ENCODE peak calls at places on chromosomes 12 and 14, in seven cellular contexts. X is heart left ventricle, K is transverse colon, T is ascending aorta, L is left ventricle myocardium inferior, W is fibroblast of lung, E is psoas muscle. B is an unnamed sample.

GRCh38 chr12:117845271-117845904 is 123.4 kb downstream of the KSR2 start:
- DNase-seq in X (no peak), K (no peak), T (no peak), L (no peak), W (no peak), E (no peak), B (no peak)

GRCh38 chr12:105561981-105562726 is 231.7 kb downstream of the C12orf75 start:
- DNase-seq in X (peak; percentile 41), K (peak; percentile 31), T (peak; percentile 28), L (peak; percentile 30), W (peak; percentile 91), E (peak; percentile 82), B (no peak)

GRCh38 chr12:25702553-25702952 is 149.5 kb upstream of the LMNTD1 start:
- DNase-seq in X (no peak), K (no peak), T (no peak), L (no peak), W (no peak), E (no peak), B (no peak)

GRCh38 chr12:109518820-109519665 is 41.6 kb downstream of the UBE3B start:
- DNase-seq in X (peak; percentile 64), K (peak; percentile 59), T (no peak), L (peak; percentile 59), W (peak; percentile 89), E (peak; percentile 74), B (no peak)

GRCh38 chr12:14238224-14238792 is 127.2 kb upstream of the ATF7IP start:
- DNase-seq in X (no peak), K (no peak), T (no peak), L (no peak), W (no peak), E (no peak), B (no peak)

GRCh38 chr12:124847675-124848074 is 16.0 kb downstream of the SCARB1 start:
- DNase-seq in X (no peak), K (no peak), T (no peak), L (no peak), W (peak; percentile 67), E (no peak), B (no peak)

GRCh38 chr14:59356298-59356697 is 108.9 kb downstream of the GPR135 start:
- DNase-seq in X (no peak), K (no peak), T (no peak), L (no peak), W (no peak), E (no peak), B (no peak)

GRCh38 chr14:93004699-93005082 is 81.7 kb downstream of the CHGA start:
- DNase-seq in X (no peak), K (no peak), T (no peak), L (no peak), W (no peak), E (peak; percentile 44), B (no peak)

GRCh38 chr12:56160160-56160763 is 2.1 kb downstream of the MYL6 start:
- DNase-seq in X (no peak), K (peak; percentile 63), T (no peak), L (no peak), W (peak; percentile 37), E (peak; percentile 49), B (no peak)

GRCh38 chr12:1885605-1886245 is 32.7 kb downstream of the CACNA2D4 start:
- DNase-seq in X (no peak), K (no peak), T (no peak), L (no peak), W (no peak), E (no peak), B (no peak)

GRCh38 chr14:105413542-105413886 is 6.1 kb upstream of the MTA1 start:
- DNase-seq in X (no peak), K (no peak), T (no peak), L (no peak), W (no peak), E (peak; percentile 60), B (no peak)

GRCh38 chr12:109840349-109841073 is 7.3 kb upstream of the TRPV4 start:
- DNase-seq in X (no peak), K (peak; percentile 25), T (no peak), L (no peak), W (no peak), E (no peak), B (no peak)

GRCh38 chr12:127664901-127665300 is 602.1 kb upstream of the TMEM132C start:
- DNase-seq in X (no peak), K (no peak), T (no peak), L (no peak), W (peak; percentile 45), E (no peak), B (no peak)

GRCh38 chr12:10722502-10722904 is 620 bp downstream of the YBX3 start:
- DNase-seq in X (peak; percentile 63), K (peak; percentile 43), T (peak; percentile 18), L (peak; percentile 52), W (peak; percentile 69), E (peak; percentile 80), B (peak; percentile 80)

GRCh38 chr12:101939306-101939705 is 61.9 kb downstream of the DRAM1 start:
- DNase-seq in X (no peak), K (no peak), T (no peak), L (no peak), W (no peak), E (no peak), B (no peak)

GRCh38 chr12:101941306-101942000 is 64.1 kb downstream of the DRAM1 start:
- DNase-seq in X (no peak), K (no peak), T (no peak), L (no peak), W (no peak), E (no peak), B (no peak)

GRCh38 chr12:101942206-101942605 is 64.8 kb downstream of the DRAM1 start:
- DNase-seq in X (no peak), K (no peak), T (no peak), L (no peak), W (no peak), E (no peak), B (no peak)

GRCh38 chr12:101940400-101940950 is 63.1 kb downstream of the DRAM1 start:
- DNase-seq in X (no peak), K (no peak), T (no peak), L (no peak), W (no peak), E (no peak), B (no peak)

DNA sequence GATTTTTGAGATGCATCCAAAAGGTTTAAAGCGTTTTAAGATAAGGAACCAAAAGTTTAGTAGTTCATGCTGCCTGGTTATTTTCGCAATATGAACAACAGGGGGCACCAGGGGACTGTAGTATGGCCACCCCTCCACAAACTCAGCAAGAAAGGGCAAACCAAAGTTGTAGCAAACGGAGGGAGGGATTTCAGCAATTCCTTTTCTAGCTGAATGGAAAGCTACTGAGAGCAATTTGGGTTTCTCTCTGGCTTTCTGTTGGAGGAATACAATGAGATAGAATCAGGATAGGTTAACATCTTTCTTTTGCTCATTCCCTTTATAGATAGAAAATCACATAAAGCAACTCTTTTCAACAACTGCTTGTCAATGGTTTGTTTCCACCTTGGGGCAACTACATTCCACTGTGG is 62.5 kb downstream of the DRAM1 start:
- DNase-seq in X (peak; percentile 37), K (peak; percentile 60), T (no peak), L (no peak), W (peak; percentile 71), E (no peak), B (no peak)
- H3K27ac ChIP-seq in X (peak overlapping the region; percentile 47), K (peak overlapping the region; percentile 6), T (no peak overlapping the region), L (peak overlapping the region; percentile 71), W (no peak overlapping the region), E (peak overlapping the region; percentile 61), B (no peak overlapping the region)

DNA sequence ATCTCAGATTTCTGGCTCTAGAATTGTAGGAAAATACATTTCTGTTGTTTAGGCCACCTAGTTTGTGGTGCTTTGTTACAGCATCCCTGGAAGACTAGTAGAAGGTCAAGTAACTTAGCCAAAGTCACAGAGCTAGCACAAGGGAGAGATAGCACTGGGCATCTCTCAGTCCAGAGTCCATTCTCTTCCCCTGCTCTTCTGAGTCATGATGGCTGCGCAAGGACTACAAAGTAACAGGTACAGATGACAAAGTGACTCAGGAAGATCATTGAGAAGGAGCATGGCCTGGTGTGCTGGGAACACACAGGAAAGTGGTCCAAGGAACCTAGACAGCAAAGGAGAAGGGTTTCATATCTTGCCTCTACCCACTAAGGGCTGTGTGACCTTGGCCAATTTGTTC is 19.3 kb downstream of the SLC17A8 start:
- DNase-seq in X (no peak), K (no peak), T (no peak), L (no peak), W (no peak), E (no peak), B (no peak)
- H3K27me3 ChIP-seq in X (no peaks in the 10 kb centered on the region), K (no peaks in the 10 kb centered on the region), T (no peaks in the 10 kb centered on the region), L (peaks cover 15% of the 10 kb centered on the region), W (no peaks in the 10 kb centered on the region), E (no peaks in the 10 kb centered on the region), B (no peaks in the 10 kb centered on the region)

GRCh38 chr12:52149651-52150241 is 42.1 kb downstream of the KRT80 start:
- DNase-seq in X (no peak), K (no peak), T (no peak), L (no peak), W (no peak), E (no peak), B (no peak)

GRCh38 chr12:52151153-52151858 is 40.5 kb downstream of the KRT80 start:
- DNase-seq in X (no peak), K (no peak), T (no peak), L (no peak), W (no peak), E (no peak), B (no peak)

GRCh38 chr12:52151859-52152783 is 39.7 kb downstream of the KRT80 start:
- DNase-seq in X (peak; percentile 86), K (peak; percentile 77), T (no peak), L (peak; percentile 77), W (peak; percentile 47), E (peak; percentile 86), B (peak; percentile 88)

GRCh38 chr12:52155048-52155868 is 36.6 kb downstream of the KRT80 start:
- DNase-seq in X (peak; percentile 38), K (no peak), T (no peak), L (no peak), W (no peak), E (no peak), B (no peak)

DNA sequence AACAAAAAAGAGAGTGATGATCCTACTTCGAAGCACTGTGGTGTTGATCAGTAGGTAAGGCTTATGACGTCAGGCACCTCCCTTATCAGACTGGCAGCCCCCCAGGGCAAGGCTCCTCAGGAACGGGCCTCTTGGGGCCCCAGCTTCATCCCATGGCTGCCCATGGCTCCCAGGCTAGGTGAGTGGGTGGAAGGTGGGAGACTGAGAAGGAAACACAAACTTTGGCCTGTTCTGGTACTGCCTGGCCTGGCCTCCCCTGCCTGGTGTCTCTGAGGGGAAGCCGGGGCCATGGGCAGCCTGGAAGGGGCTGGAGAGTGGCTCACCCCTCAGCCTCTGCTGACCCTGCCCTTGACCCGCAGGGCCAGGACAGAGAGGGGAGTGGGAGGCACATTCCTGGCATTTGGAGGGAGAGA is 38.9 kb downstream of the KRT80 start:
- DNase-seq in X (no peak), K (no peak), T (no peak), L (no peak), W (no peak), E (no peak), B (no peak)
- H3K27ac ChIP-seq in X (no peak overlapping the region), K (peak overlapping the region; percentile 77), T (no peak overlapping the region), L (peak overlapping the region; percentile 75), W (no peak overlapping the region), E (no peak overlapping the region), B (no peak overlapping the region)

DNA sequence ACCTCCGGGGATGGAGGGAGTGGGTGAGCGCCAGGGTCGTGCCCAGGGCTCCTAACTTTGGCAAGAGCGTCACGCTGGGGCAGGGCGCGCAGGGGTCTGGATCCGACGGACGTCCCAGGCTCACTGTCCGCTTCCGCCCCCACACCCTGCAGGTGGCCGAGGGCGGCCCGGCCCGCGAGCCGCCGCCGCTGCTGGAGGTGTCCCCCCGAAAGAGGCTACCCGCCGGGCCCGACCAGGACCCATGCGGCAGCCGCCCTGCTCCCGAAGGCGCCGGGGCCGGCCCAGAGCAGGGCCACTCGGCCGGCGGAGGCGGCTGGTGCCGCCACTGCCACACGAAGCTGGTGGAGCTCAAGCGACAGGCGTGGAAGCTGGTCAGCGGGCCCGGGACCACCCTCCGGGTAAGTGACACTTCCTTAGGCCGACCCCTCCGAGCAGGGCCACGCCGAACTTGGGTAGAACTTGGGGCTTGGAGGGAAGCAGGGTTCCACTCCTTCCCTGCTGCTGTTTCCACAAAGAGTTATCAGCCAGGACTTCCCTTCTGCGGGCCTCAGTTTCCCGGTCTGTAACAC is 588 bp downstream of the KIF26A start:
- DNase-seq in X (peak; percentile 30), K (no peak), T (no peak), L (peak; percentile 24), W (no peak), E (peak; percentile 46), B (peak; percentile 63)
- H3K27me3 ChIP-seq in X (peaks cover 9% of the 10 kb centered on the region), K (peaks cover 59% of the 10 kb centered on the region), T (peaks cover 11% of the 10 kb centered on the region), L (peaks cover 59% of the 10 kb centered on the region), W (peaks cover 15% of the 10 kb centered on the region), E (peaks cover 21% of the 10 kb centered on the region), B (peaks cover 64% of the 10 kb centered on the region)